ENCODE peak calls at places on chromosome 22, in ten cellular contexts. O is CD8-positive, alpha-beta T cell; K is Peyer's patch; Y is pancreas; E is neural progenitor cell; B is lower lobe of right lung; M is AG04450; C is right lobe of liver; V is body of pancreas; L is tibial artery. H is an unnamed sample.

GRCh38 chr22:43127166-43127908 is 15.9 kb downstream of the MCAT start:
- DNase-seq in O (no peak), K (peak; percentile 85), Y (no peak), E (no peak), B (no peak), M (no peak), C (no peak), V (no peak), L (no peak), H (no peak)

GRCh38 chr22:37566329-37566837 is 6.1 kb downstream of the CDC42EP1 start:
- DNase-seq in O (peak; percentile 39), K (no peak), Y (peak; percentile 67), E (no peak), B (peak; percentile 71), M (no peak), C (no peak), V (no peak), L (no peak), H (no peak)

GRCh38 chr22:32020117-32020516 is 22.9 kb upstream of the SLC5A1 start:
- DNase-seq in O (no peak), K (no peak), Y (no peak), E (no peak), B (no peak), M (peak; percentile 18), C (no peak), V (no peak), L (no peak), H (peak; percentile 85)

GRCh38 chr22:27215826-27216320 is 558.5 kb downstream of the MIAT start:
- DNase-seq in O (no peak), K (no peak), Y (no peak), E (no peak), B (no peak), M (no peak), C (no peak), V (no peak), L (no peak), H (no peak)

GRCh38 chr22:44588348-44588747 is 90.3 kb upstream of the RTL6 start:
- DNase-seq in O (no peak), K (no peak), Y (peak; percentile 19), E (no peak), B (peak; percentile 23), M (no peak), C (no peak), V (no peak), L (no peak), H (no peak)

GRCh38 chr22:47202819-47203553 is 440.5 kb downstream of the TBC1D22A start:
- DNase-seq in O (no peak), K (peak; percentile 28), Y (no peak), E (no peak), B (no peak), M (no peak), C (no peak), V (no peak), L (no peak), H (no peak)

GRCh38 chr22:25437414-25438160 is 126.9 kb upstream of the GRK3 start:
- DNase-seq in O (no peak), K (no peak), Y (no peak), E (peak; percentile 72), B (no peak), M (no peak), C (no peak), V (peak; percentile 36), L (no peak), H (no peak)

GRCh38 chr22:35140879-35141745 is 75.2 kb downstream of the ISX start:
- DNase-seq in O (no peak), K (peak; percentile 78), Y (no peak), E (peak; percentile 67), B (no peak), M (no peak), C (no peak), V (no peak), L (no peak), H (no peak)

GRCh38 chr22:29359469-29359868 is 28.9 kb downstream of the AP1B1 start:
- DNase-seq in O (no peak), K (peak; percentile 63), Y (peak; percentile 71), E (peak; percentile 71), B (no peak), M (no peak), C (peak; percentile 65), V (peak; percentile 65), L (peak; percentile 32), H (peak; percentile 53)

GRCh38 chr22:46829140-46829891 is 66.9 kb downstream of the TBC1D22A start:
- DNase-seq in O (no peak), K (no peak), Y (no peak), E (no peak), B (no peak), M (peak; percentile 76), C (no peak), V (no peak), L (no peak), H (peak; percentile 78)

GRCh38 chr22:17486313-17486712 is 77.0 kb upstream of the SLC25A18 start:
- DNase-seq in O (no peak), K (no peak), Y (peak; percentile 79), E (no peak), B (no peak), M (no peak), C (no peak), V (peak; percentile 93), L (no peak), H (no peak)

GRCh38 chr22:20228055-20228938 is 39.8 kb downstream of the RTN4R start:
- DNase-seq in O (no peak), K (no peak), Y (no peak), E (no peak), B (no peak), M (no peak), C (no peak), V (peak; percentile 54), L (no peak), H (no peak)

GRCh38 chr22:20227363-20227762 is 40.8 kb downstream of the RTN4R start:
- DNase-seq in O (no peak), K (no peak), Y (no peak), E (no peak), B (no peak), M (no peak), C (no peak), V (peak; percentile 84), L (no peak), H (no peak)

GRCh38 chr22:20226077-20226716 is 41.9 kb downstream of the RTN4R start:
- DNase-seq in O (no peak), K (no peak), Y (no peak), E (peak; percentile 31), B (no peak), M (no peak), C (no peak), V (no peak), L (no peak), H (no peak)

GRCh38 chr22:20225693-20225966 is 42.5 kb downstream of the RTN4R start:
- DNase-seq in O (no peak), K (no peak), Y (no peak), E (no peak), B (no peak), M (no peak), C (no peak), V (no peak), L (no peak), H (no peak)

DNA sequence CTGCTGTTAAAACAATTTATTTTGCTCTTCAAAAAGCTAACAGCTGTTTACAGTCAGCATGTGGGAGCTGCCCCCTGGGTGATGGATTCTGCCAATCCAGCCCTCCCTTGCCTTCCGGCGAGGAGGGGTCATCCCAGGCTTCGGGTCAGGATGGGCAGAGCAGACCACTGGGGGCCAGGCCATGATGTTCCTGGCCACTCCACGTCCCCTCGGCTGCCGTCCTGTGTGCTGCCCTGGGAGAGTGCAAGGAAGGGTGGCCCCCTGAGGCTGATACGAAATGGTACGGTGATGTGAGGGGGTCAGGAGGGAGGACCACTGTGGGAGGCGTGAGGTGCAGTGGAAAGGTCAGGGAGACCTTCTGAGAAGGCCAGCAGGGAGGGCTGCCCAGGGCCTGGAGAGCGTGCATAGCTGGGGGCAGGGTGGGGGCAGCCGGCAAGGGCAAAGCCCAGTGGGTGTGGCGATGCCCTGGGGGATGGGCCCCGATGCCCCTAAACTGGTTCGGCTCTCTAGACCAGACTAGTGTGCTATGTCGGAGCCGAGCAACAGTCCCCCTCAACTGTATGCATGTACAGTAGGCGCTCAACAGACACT is 41.3 kb downstream of the RTN4R start:
- DNase-seq in O (no peak), K (no peak), Y (no peak), E (no peak), B (no peak), M (no peak), C (no peak), V (no peak), L (no peak), H (no peak)
- H3K27me3 ChIP-seq in O (no peaks in the 10 kb centered on the region), K (no peaks in the 10 kb centered on the region), Y (no peaks in the 10 kb centered on the region), E (no peaks in the 10 kb centered on the region), B (no peaks in the 10 kb centered on the region), M (peaks cover 34% of the 10 kb centered on the region), C (no peaks in the 10 kb centered on the region), V (no peaks in the 10 kb centered on the region), L (no peaks in the 10 kb centered on the region), H (peaks cover 29% of the 10 kb centered on the region)

DNA sequence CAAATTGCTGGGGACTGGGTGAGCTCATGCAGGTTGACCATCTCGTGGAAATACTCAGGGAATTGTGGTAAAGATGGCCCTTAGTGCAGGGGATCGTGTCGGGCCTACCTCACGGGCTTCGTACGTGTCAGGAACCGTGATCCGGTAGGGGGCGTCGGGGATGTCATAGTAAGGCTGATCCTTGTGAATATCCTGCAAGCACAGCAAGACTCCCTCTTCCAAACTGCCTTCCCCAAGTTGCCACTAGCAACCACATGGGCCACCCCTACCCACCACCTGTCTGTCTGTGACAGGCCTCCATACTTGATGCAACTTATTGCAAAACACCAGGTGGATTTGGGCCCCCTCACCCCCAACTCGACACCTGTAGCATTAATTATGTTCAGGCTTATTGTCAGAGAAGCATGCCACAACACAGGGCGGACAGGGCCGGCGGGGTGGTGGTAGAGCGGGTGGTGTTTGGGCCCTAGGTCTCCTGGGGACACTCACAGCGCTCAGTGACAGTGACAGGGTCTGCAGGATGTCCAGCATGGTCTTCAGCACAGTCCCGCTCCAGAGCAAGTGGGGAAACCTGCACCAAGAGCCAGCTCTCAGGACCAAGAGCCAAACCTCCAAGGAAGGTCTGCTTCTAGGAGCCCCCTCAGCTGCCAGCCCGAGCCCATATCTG is 22.6 kb upstream of the SERPIND1 start:
- DNase-seq in O (no peak), K (no peak), Y (no peak), E (peak; percentile 51), B (no peak), M (no peak), C (peak; percentile 40), V (no peak), L (no peak), H (no peak)
- TF ChIP-seq CTCF in O (no peak), K (no peak), Y (no peak), E (peak; percentile 40), B (no peak), M (peak; percentile 11), C (peak; percentile 6), V (no peak), L (no peak), H (peak; percentile 34)

GRCh38 chr22:49827307-49827852 is 293 bp downstream of the BRD1 start:
- DNase-seq in O (no peak), K (no peak), Y (no peak), E (peak; percentile 67), B (no peak), M (no peak), C (no peak), V (no peak), L (no peak), H (no peak)
- H3K4me3 ChIP-seq in O (peak overlapping the region; percentile 62), K (peak overlapping the region; percentile 87), Y (peak overlapping the region; percentile 53), E (peak overlapping the region; percentile 97), B (peak overlapping the region; percentile 77), M (peak overlapping the region; percentile 80), C (peak overlapping the region; percentile 77), V (peak overlapping the region; percentile 35), L (peak overlapping the region; percentile 94), H (peak overlapping the region; percentile 74)

DNA sequence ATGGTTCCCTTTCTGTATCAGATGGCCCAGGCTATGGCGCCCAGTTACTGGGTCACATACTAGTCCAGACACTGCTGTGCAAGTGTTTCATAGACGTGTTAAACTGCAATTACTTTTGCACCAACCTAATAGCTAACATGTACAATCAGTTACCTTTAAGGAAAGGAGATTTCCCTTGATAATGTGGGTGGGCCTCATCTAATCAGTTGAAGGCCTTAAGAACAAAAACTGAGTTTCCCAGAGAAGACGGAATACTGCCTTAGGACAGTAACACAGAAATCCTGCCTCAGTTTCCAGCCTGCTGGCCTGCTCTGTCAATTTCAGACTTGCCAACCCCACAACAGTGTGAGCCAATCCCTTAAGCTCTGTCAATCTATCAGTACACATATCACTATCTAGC is 229.9 kb upstream of the SYN3 start:
- DNase-seq in O (no peak), K (no peak), Y (no peak), E (no peak), B (no peak), M (no peak), C (no peak), V (no peak), L (no peak), H (no peak)
- H3K27me3 ChIP-seq in O (no peaks in the 10 kb centered on the region), K (no peaks in the 10 kb centered on the region), Y (no peaks in the 10 kb centered on the region), E (no peaks in the 10 kb centered on the region), B (no peaks in the 10 kb centered on the region), M (no peaks in the 10 kb centered on the region), C (no peaks in the 10 kb centered on the region), V (no peaks in the 10 kb centered on the region), L (no peaks in the 10 kb centered on the region), H (no peaks in the 10 kb centered on the region)